ENCODE peak calls at places on chromosomes 5 and 9, in five cellular contexts. Y, R, X, T and E are unnamed samples.

GRCh38 chr9:94861589-94862241 is 135.2 kb downstream of the AOPEP start:
- DNase-seq in X (no peak), Y (no peak), R (no peak), T (no peak), E (no peak)

GRCh38 chr5:175663191-175664184 is 5.6 kb downstream of the HRH2 start:
- DNase-seq in Y (no peak), X (no peak), R (no peak), T (no peak), E (no peak)

GRCh38 chr5:51381801-51382507 is 1.3 kb upstream of the ISL1 start:
- DNase-seq in T (no peak), R (no peak), X (no peak), Y (no peak), E (no peak)

GRCh38 chr5:79707535-79707934 is 17.9 kb downstream of the CMYA5 start:
- DNase-seq in Y (no peak), T (no peak), X (no peak), R (no peak), E (no peak)

GRCh38 chr9:6852243-6852963 is 94.6 kb downstream of the KDM4C start:
- DNase-seq in Y (no peak), R (no peak), T (no peak), X (peak), E (no peak)

GRCh38 chr9:95512751-95513120 is 4.0 kb downstream of the PTCH1 start:
- DNase-seq in Y (no peak), T (no peak), R (no peak), X (no peak), E (no peak)

GRCh38 chr9:132797861-132798659 is 80.0 kb downstream of the AK8 start:
- DNase-seq in X (no peak), Y (no peak), R (no peak), T (no peak), E (no peak)

GRCh38 chr5:68960961-68961360 is 132.9 kb upstream of the SLC30A5 start:
- DNase-seq in R (no peak), X (no peak), T (no peak), Y (no peak), E (no peak)

GRCh38 chr5:50744761-50745160 is 78.3 kb downstream of the PARP8 start:
- DNase-seq in X (peak), Y (no peak), R (no peak), T (no peak), E (no peak)

GRCh38 chr5:173657745-173658422 is 41.4 kb upstream of the BOD1 start:
- DNase-seq in R (no peak), T (no peak), X (no peak), Y (no peak), E (no peak)

GRCh38 chr5:126464959-126465358 is 41.8 kb downstream of the GRAMD2B start:
- DNase-seq in T (no peak), Y (no peak), R (no peak), X (no peak), E (peak)

GRCh38 chr5:52481216-52481615 is 306.5 kb upstream of the ITGA1 start:
- DNase-seq in T (no peak), Y (no peak), X (no peak), R (no peak), E (no peak)

GRCh38 chr5:143569213-143569663 is 165.8 kb upstream of the NR3C1 start:
- DNase-seq in Y (no peak), X (no peak), R (no peak), T (no peak), E (no peak)

GRCh38 chr9:136648746-136649145 is 14.0 kb upstream of the EGFL7 start:
- DNase-seq in T (no peak), X (no peak), Y (no peak), R (no peak), E (no peak)

GRCh38 chr5:19987594-19988345 is at the start of gene CDH18:
- DNase-seq in T (peak), X (peak), R (peak), Y (peak), E (peak)

GRCh38 chr9:84277646-84278045 is 62.9 kb downstream of the SLC28A3 start:
- DNase-seq in R (no peak), X (peak), Y (no peak), T (no peak), E (no peak)

GRCh38 chr9:102032614-102033013 is 294.2 kb upstream of the GRIN3A start:
- DNase-seq in Y (no peak), X (no peak), R (no peak), T (no peak), E (no peak)

GRCh38 chr9:81685763-81686613 is 3.4 kb downstream of the TLE1 start:
- DNase-seq in R (no peak), Y (no peak), X (no peak), T (no peak), E (no peak)

GRCh38 chr5:60458669-60459068 is 241.3 kb downstream of the DEPDC1B start:
- DNase-seq in Y (no peak), R (no peak), T (no peak), X (no peak), E (no peak)

GRCh38 chr9:18611946-18612345 is 138.0 kb downstream of the ADAMTSL1 start:
- DNase-seq in X (no peak), T (no peak), Y (no peak), R (no peak), E (no peak)

GRCh38 chr9:127034691-127035090 is 87.7 kb downstream of the ANGPTL2 start:
- DNase-seq in Y (no peak), T (no peak), X (no peak), R (no peak), E (no peak)

GRCh38 chr9:115400801-115401200 is 282.8 kb upstream of the TNC start:
- DNase-seq in Y (no peak), T (no peak), R (no peak), X (peak), E (no peak)

GRCh38 chr5:61866930-61867329 is 439.1 kb upstream of the KIF2A start:
- DNase-seq in R (no peak), X (peak), T (no peak), Y (no peak), E (no peak)

GRCh38 chr9:91174772-91175171 is 186.9 kb downstream of the AUH start:
- DNase-seq in T (no peak), X (no peak), R (no peak), Y (no peak), E (no peak)

GRCh38 chr5:56535347-56535746 is 280.0 kb upstream of the MAP3K1 start:
- DNase-seq in T (no peak), R (no peak), X (peak), Y (no peak), E (no peak)

GRCh38 chr9:91884153-91884552 is 65.9 kb downstream of the ROR2 start:
- DNase-seq in X (no peak), Y (no peak), T (no peak), R (peak), E (no peak)

GRCh38 chr5:146203011-146203871 is at the start of gene RBM27:
- DNase-seq in T (peak), R (peak), X (peak), Y (peak), E (peak)

GRCh38 chr9:130331573-130331972 is 66.0 kb downstream of the HMCN2 start:
- DNase-seq in R (peak), X (no peak), T (no peak), Y (peak), E (no peak)

GRCh38 chr5:163846512-163846911 is 341.1 kb downstream of the MAT2B start:
- DNase-seq in T (no peak), Y (no peak), R (no peak), X (no peak), E (no peak)

GRCh38 chr5:37774912-37775483 is 64.8 kb downstream of the GDNF start:
- DNase-seq in R (peak), T (peak), Y (no peak), X (no peak), E (no peak)

GRCh38 chr9:130713286-130713975 is 19.9 kb downstream of the EXOSC2 start:
- DNase-seq in X (no peak), T (no peak), R (no peak), Y (peak), E (no peak)

GRCh38 chr5:112174959-112175594 is 244.0 kb downstream of the EPB41L4A start:
- DNase-seq in X (no peak), Y (no peak), R (peak), T (peak), E (no peak)

GRCh38 chr5:149404746-149405549 is 25.9 kb upstream of the IL17B start:
- DNase-seq in X (no peak), Y (peak), R (no peak), T (no peak), E (no peak)

DNA sequence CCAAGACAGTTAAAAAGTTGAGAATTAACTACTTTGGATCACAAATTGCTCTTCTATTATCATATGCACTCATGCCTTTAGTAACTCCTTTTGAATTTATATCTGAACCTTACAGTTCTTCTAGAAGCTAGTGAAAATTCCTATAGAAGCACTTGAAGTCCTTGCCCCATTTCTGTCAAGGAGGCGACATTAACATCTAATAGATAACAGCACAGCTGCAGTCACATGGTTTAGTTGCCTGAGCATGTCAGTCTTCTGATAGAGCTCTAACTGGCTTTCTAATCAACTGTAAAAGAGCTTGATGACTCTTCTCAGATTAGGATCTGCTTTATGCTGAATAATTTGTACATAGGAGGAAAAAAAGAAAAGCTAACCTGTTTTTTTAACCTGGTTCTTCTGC is 9.0 kb downstream of the RFESD start:
- DNase-seq in Y (no peak), X (no peak), T (no peak), R (no peak), E (no peak)
- TF ChIP-seq CTCF in Y (no peak), X (no peak), T (no peak), R (no peak), E (no peak)

GRCh38 chr5:153158608-153159007 is 331.9 kb upstream of the GRIA1 start:
- DNase-seq in Y (no peak), R (no peak), T (no peak), X (no peak), E (no peak)
- TF ChIP-seq CTCF in Y (no peak), R (no peak), T (no peak), X (no peak), E (no peak)

DNA sequence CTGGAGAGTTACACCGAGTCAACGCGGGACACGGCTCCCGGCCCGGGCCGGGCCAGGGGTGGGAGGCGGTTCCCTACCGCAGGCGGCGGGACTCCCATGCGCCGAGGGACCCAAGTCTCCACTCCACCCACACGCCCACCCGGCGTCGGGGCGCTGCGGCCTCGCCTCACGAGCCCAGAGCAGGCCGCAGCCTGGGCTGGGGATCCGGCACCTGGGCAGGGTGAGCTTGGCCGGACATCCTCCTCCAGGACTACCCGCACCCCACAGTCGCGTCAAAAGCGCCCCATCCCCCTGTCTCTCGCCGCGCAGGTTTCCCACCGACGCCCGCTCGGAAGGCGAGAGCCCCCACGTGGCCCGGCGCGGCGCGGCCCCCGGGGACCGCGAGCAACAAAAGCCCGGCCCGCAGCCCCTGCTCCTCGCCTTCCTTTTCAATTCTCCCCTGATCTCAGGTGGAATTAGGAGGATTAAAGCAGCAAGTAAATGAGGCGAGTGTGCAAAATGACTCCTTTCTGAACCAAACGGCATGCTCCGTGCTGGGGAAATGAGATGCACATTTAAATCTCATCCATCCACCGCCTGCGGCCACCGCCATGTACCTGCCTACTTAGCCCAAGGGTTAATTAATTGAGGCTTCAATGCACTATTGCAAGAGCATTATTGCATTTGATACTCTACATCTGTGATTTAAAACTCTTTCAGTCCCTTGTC is 196.6 kb upstream of the TBCA start:
- DNase-seq in X (no peak), Y (no peak), R (peak), T (peak), E (peak)
- TF ChIP-seq CTCF in X (no peak), Y (no peak), R (peak), T (no peak), E (peak)

DNA sequence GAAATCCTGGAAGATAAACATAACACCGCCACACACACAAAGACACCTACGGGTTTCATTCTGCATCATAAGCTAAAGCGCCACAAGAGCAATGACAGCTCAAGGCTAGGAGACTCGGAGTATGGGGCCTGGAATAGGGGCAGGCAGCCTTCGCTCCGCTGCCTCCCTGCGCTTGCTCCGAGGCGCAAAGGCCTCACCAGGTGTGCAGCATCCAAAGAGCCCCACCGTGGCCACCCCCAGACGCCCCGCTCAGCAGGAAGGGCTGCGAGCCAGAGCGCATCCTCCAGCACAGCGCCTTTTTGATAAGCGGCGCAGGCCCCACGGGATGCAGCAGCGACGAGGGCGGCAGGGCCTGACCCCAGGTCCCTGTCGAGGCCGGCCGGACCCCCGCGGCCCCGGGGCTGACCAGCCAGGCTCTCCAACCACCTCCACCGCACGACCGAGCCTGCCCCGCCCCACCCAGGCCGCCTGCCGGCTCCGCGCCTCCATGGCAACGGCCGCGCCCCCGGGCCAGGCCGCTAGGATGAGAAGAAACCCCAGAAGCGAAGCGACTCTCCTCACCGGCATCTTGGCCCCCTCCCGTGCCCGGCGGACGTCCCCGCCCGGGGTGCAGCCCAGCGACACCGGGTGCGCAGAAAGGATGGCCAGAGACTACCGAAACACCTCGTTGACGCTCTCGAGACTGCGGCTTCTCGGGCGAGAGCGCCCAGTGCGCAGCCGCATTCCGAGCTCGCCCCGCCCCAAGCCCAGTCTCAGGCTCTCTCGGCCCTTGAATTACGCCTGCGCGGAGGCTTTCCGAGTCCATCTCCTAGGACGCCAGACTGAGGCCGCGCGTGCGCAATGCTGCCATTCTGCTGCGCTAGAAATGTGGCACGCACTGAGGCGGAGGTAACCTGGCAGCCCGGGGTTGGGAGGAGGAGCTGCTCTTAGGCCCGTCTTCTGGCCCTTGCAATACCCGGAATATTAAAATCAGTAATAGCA is at the start of gene KIF3A:
- DNase-seq in Y (peak), R (peak), T (peak), X (peak), E (peak)
- TF ChIP-seq CTCF in Y (peak), R (peak), T (no peak), X (no peak), E (peak)

GRCh38 chr5:91652678-91653077 is 269.6 kb upstream of the ARRDC3 start:
- DNase-seq in T (no peak), Y (no peak), R (no peak), X (no peak), E (no peak)
- TF ChIP-seq CTCF in T (no peak), Y (no peak), R (no peak), X (no peak), E (no peak)

GRCh38 chr9:71096431-71097108 is 24.9 kb downstream of the TRPM3 start:
- DNase-seq in Y (no peak), R (no peak), T (no peak), X (no peak), E (no peak)
- TF ChIP-seq CTCF in Y (no peak), R (no peak), T (no peak), X (no peak), E (no peak)

GRCh38 chr5:172642046-172642409 is 965 bp downstream of the NEURL1B start:
- DNase-seq in X (no peak), R (no peak), Y (no peak), T (no peak), E (no peak)
- TF ChIP-seq CTCF in X (no peak), R (no peak), Y (no peak), T (no peak), E (no peak)

GRCh38 chr5:36458746-36459145 is 147.7 kb upstream of the SLC1A3 start:
- DNase-seq in Y (no peak), X (no peak), R (no peak), T (no peak), E (no peak)

GRCh38 chr5:36462295-36463021 is 143.9 kb upstream of the SLC1A3 start:
- DNase-seq in Y (no peak), T (no peak), R (no peak), X (no peak), E (no peak)

GRCh38 chr5:36457511-36458260 is 148.7 kb upstream of the SLC1A3 start:
- DNase-seq in Y (no peak), X (no peak), R (no peak), T (no peak), E (no peak)

DNA sequence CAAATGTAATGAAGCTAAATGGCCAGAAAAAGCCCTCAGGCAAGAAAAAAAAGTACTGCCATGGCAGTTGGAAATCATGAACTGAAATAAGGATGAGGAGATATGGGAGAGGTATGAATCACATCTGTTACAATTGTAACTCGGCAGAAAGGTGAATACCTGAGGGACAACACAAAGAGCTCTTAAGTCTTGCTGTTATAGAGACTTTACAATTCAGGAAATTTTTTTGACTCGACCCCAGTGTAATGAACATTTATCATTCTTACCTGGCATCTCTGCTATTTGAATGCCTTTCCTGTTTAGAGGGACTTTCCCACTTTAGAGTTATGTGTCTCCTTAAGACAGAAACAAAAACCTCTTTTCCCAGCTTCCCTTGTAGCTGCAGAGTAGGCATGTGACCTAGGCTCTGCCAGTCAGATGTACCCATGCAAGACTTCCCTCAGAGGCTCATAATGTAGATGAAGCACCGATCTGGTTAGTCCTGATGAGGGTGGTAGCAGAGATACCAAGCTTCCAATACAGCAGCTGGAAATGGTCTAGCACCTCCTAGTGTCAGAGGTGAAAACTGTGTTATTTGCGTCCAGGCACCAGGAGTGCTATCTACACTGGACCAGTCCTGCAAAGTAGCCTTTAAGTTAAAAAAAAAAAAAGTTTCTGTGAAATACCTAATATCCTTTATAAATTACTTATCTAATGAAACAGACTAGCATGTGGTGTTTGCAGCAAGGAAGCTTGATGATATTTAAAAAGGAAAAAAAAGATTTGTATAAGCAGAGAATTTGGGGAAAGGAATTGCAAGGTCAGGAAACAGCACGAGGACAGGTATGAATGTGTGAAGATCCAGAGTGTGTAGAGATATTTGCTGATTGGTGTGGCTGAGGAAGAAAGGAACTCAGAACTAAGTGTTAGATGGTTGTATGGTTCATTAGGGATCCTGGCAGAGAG is 146.9 kb upstream of the SLC1A3 start:
- DNase-seq in R (no peak), X (no peak), T (no peak), Y (no peak), E (no peak)
- TF ChIP-seq CTCF in R (peak), X (peak), T (peak), Y (no peak), E (peak)